ENCODE peak calls at places on chromosome 1, in seven cellular contexts. R, E, J, X, F, V and B are unnamed samples.

GRCh38 chr1:185159966-185160365 is 3.0 kb downstream of the SWT1 start:
- DNase-seq in V (no peak), F (no peak), R (no peak), E (no peak), J (no peak), X (no peak), B (no peak)

GRCh38 chr1:46368781-46369180 is 25.3 kb upstream of the FAAH start:
- DNase-seq in R (no peak), V (no peak), J (no peak), F (no peak), E (no peak), X (no peak), B (no peak)

GRCh38 chr1:240232548-240232947 is 140.9 kb downstream of the FMN2 start:
- DNase-seq in V (no peak), J (no peak), R (no peak), E (no peak), F (no peak), X (no peak), B (no peak)

GRCh38 chr1:10553124-10553523 is 78.4 kb downstream of the PEX14 start:
- DNase-seq in V (no peak), X (no peak), R (no peak), E (no peak), J (no peak), F (no peak), B (no peak)

GRCh38 chr1:91546876-91547275 is 46.2 kb downstream of the CDC7 start:
- DNase-seq in X (no peak), R (no peak), F (no peak), J (no peak), V (peak), E (no peak), B (no peak)

GRCh38 chr1:94020764-94021579 is 100.0 kb downstream of the ABCA4 start:
- DNase-seq in R (no peak), X (peak), E (no peak), J (no peak), V (peak), F (no peak), B (no peak)

GRCh38 chr1:219299420-219299819 is 125.7 kb downstream of the LYPLAL1 start:
- DNase-seq in X (no peak), R (no peak), J (no peak), F (no peak), E (no peak), V (no peak), B (no peak)

GRCh38 chr1:11982010-11982392 is 1.8 kb downstream of the MFN2 start:
- DNase-seq in J (no peak), V (no peak), E (no peak), F (no peak), X (no peak), R (no peak), B (no peak)

GRCh38 chr1:204455831-204456145 is 38.8 kb downstream of the PIK3C2B start:
- DNase-seq in R (no peak), E (no peak), J (no peak), V (no peak), F (no peak), X (no peak), B (no peak)

GRCh38 chr1:39089811-39090519 is 63.8 kb downstream of the NDUFS5 start:
- DNase-seq in X (no peak), F (no peak), V (no peak), R (no peak), J (no peak), E (no peak), B (no peak)

GRCh38 chr1:58874757-58875755 is 91.2 kb upstream of the JUN start:
- DNase-seq in J (no peak), V (peak), R (no peak), E (no peak), X (no peak), F (peak), B (no peak)

GRCh38 chr1:83583351-83584014 is 415.4 kb downstream of the TTLL7 start:
- DNase-seq in F (peak), X (no peak), R (no peak), V (no peak), E (peak), J (peak), B (no peak)

GRCh38 chr1:9086796-9087195 is 17.4 kb upstream of the SLC2A5 start:
- DNase-seq in J (no peak), E (no peak), V (no peak), X (no peak), R (no peak), F (no peak), B (no peak)

GRCh38 chr1:8134546-8135235 is 108.6 kb upstream of the ERRFI1 start:
- DNase-seq in V (no peak), R (no peak), J (no peak), F (no peak), E (no peak), X (no peak), B (no peak)

GRCh38 chr1:160779662-160780397 is 16.1 kb upstream of the LY9 start:
- DNase-seq in R (peak), X (no peak), V (peak), F (peak), E (peak), J (no peak), B (no peak)

GRCh38 chr1:110746644-110747259 is 72.0 kb upstream of the KCNA3 start:
- DNase-seq in X (peak), V (peak), J (peak), F (no peak), E (peak), R (peak), B (no peak)

GRCh38 chr1:52249831-52250230 is 107.9 kb downstream of the ZFYVE9 start:
- DNase-seq in V (no peak), E (no peak), X (no peak), F (no peak), R (no peak), J (no peak), B (no peak)

GRCh38 chr1:226355679-226356583 is 47.0 kb upstream of the LIN9 start:
- DNase-seq in X (no peak), R (no peak), F (no peak), J (no peak), E (no peak), V (no peak), B (no peak)

GRCh38 chr1:6471969-6472368 is 6.0 kb upstream of the TNFRSF25 start:
- DNase-seq in E (no peak), V (no peak), F (no peak), X (no peak), J (no peak), R (no peak), B (no peak)

GRCh38 chr1:60281360-60281932 is 207.9 kb upstream of the C1orf87 start:
- DNase-seq in E (no peak), J (no peak), F (peak), R (peak), X (peak), V (peak), B (peak)